ENCODE peak calls at places on chromosomes 4 and X, in eight cellular contexts. One of them, this sample, is unnamed.

GRCh38 chr4:54837576-54838140 is 179.9 kb downstream of the KIT start:
- DNase-seq in NCI-H748 treated with DMSO at 0.1 percent for 48 hours: no peak
- DNase-seq in NCI-H82: no peak
- DNase-seq in AG09309: no peak
- DNase-seq in NCI-H1694: no peak
- DNase-seq in osteocyte: no peak
- DNase-seq in Right ventricle myocardium inferior: no peak
- DNase-seq in epithelial cell of proximal tubule: no peak
- DNase-seq in this sample: no peak

GRCh38 chr4:31657859-31658258 is 937.7 kb downstream of the PCDH7 start:
- DNase-seq in NCI-H748 treated with DMSO at 0.1 percent for 48 hours: no peak
- DNase-seq in NCI-H82: no peak
- DNase-seq in AG09309: peak
- DNase-seq in NCI-H1694: no peak
- DNase-seq in osteocyte: no peak
- DNase-seq in Right ventricle myocardium inferior: no peak
- DNase-seq in epithelial cell of proximal tubule: no peak
- DNase-seq in this sample: no peak

GRCh38 chr4:60683953-60684352 is 516.2 kb upstream of the ADGRL3 start:
- DNase-seq in NCI-H748 treated with DMSO at 0.1 percent for 48 hours: no peak
- DNase-seq in NCI-H82: no peak
- DNase-seq in AG09309: peak
- DNase-seq in NCI-H1694: no peak
- DNase-seq in osteocyte: no peak
- DNase-seq in Right ventricle myocardium inferior: no peak
- DNase-seq in epithelial cell of proximal tubule: no peak
- DNase-seq in this sample: no peak

GRCh38 chrX:152861826-152862225 is 31.0 kb downstream of the NSDHL start:
- DNase-seq in NCI-H748 treated with DMSO at 0.1 percent for 48 hours: no peak
- DNase-seq in NCI-H82: no peak
- DNase-seq in AG09309: no peak
- DNase-seq in NCI-H1694: no peak
- DNase-seq in osteocyte: no peak
- DNase-seq in Right ventricle myocardium inferior: no peak
- DNase-seq in epithelial cell of proximal tubule: no peak
- DNase-seq in this sample: no peak

GRCh38 chr4:27148211-27148895 is 287.7 kb downstream of the STIM2 start:
- DNase-seq in NCI-H748 treated with DMSO at 0.1 percent for 48 hours: no peak
- DNase-seq in NCI-H82: no peak
- DNase-seq in AG09309: no peak
- DNase-seq in NCI-H1694: no peak
- DNase-seq in osteocyte: no peak
- DNase-seq in Right ventricle myocardium inferior: no peak
- DNase-seq in epithelial cell of proximal tubule: no peak
- DNase-seq in this sample: no peak

GRCh38 chr4:102713096-102713495 is 47.7 kb downstream of the MANBA start:
- DNase-seq in NCI-H748 treated with DMSO at 0.1 percent for 48 hours: no peak
- DNase-seq in NCI-H82: no peak
- DNase-seq in AG09309: no peak
- DNase-seq in NCI-H1694: no peak
- DNase-seq in osteocyte: no peak
- DNase-seq in Right ventricle myocardium inferior: no peak
- DNase-seq in epithelial cell of proximal tubule: no peak
- DNase-seq in this sample: no peak

GRCh38 chr4:79049840-79050520 is 110.7 kb upstream of the PAQR3 start:
- DNase-seq in NCI-H748 treated with DMSO at 0.1 percent for 48 hours: peak
- DNase-seq in NCI-H82: no peak
- DNase-seq in AG09309: no peak
- DNase-seq in NCI-H1694: no peak
- DNase-seq in osteocyte: no peak
- DNase-seq in Right ventricle myocardium inferior: no peak
- DNase-seq in epithelial cell of proximal tubule: no peak
- DNase-seq in this sample: no peak

GRCh38 chrX:22378296-22378695 is 105.6 kb downstream of the CBLL2 start:
- DNase-seq in NCI-H748 treated with DMSO at 0.1 percent for 48 hours: no peak
- DNase-seq in NCI-H82: no peak
- DNase-seq in AG09309: no peak
- DNase-seq in NCI-H1694: no peak
- DNase-seq in osteocyte: no peak
- DNase-seq in Right ventricle myocardium inferior: no peak
- DNase-seq in epithelial cell of proximal tubule: no peak
- DNase-seq in this sample: no peak

GRCh38 chr4:106497271-106497670 is 128.7 kb upstream of the GIMD1 start:
- DNase-seq in NCI-H748 treated with DMSO at 0.1 percent for 48 hours: no peak
- DNase-seq in NCI-H82: no peak
- DNase-seq in AG09309: peak
- DNase-seq in NCI-H1694: no peak
- DNase-seq in osteocyte: no peak
- DNase-seq in Right ventricle myocardium inferior: no peak
- DNase-seq in epithelial cell of proximal tubule: no peak
- DNase-seq in this sample: no peak

GRCh38 chrX:19627081-19627480 is 111.8 kb upstream of the MAP3K15 start:
- DNase-seq in NCI-H748 treated with DMSO at 0.1 percent for 48 hours: no peak
- DNase-seq in NCI-H82: no peak
- DNase-seq in AG09309: no peak
- DNase-seq in NCI-H1694: no peak
- DNase-seq in osteocyte: no peak
- DNase-seq in Right ventricle myocardium inferior: no peak
- DNase-seq in epithelial cell of proximal tubule: no peak
- DNase-seq in this sample: no peak

GRCh38 chr4:64539234-64539849 is 130.1 kb upstream of the TECRL start:
- DNase-seq in NCI-H748 treated with DMSO at 0.1 percent for 48 hours: peak
- DNase-seq in NCI-H82: peak
- DNase-seq in AG09309: peak
- DNase-seq in NCI-H1694: peak
- DNase-seq in osteocyte: no peak
- DNase-seq in Right ventricle myocardium inferior: no peak
- DNase-seq in epithelial cell of proximal tubule: peak
- DNase-seq in this sample: no peak

GRCh38 chr4:56311299-56311975 is 75.9 kb downstream of the AASDH start:
- DNase-seq in NCI-H748 treated with DMSO at 0.1 percent for 48 hours: no peak
- DNase-seq in NCI-H82: no peak
- DNase-seq in AG09309: no peak
- DNase-seq in NCI-H1694: peak
- DNase-seq in osteocyte: peak
- DNase-seq in Right ventricle myocardium inferior: no peak
- DNase-seq in epithelial cell of proximal tubule: no peak
- DNase-seq in this sample: no peak

GRCh38 chrX:39222361-39223113 is 421.3 kb downstream of the MID1IP1 start:
- DNase-seq in NCI-H748 treated with DMSO at 0.1 percent for 48 hours: no peak
- DNase-seq in NCI-H82: no peak
- DNase-seq in AG09309: no peak
- DNase-seq in NCI-H1694: no peak
- DNase-seq in osteocyte: no peak
- DNase-seq in Right ventricle myocardium inferior: no peak
- DNase-seq in epithelial cell of proximal tubule: no peak
- DNase-seq in this sample: no peak

GRCh38 chrX:75623535-75623934 is 100.7 kb upstream of the ZDHHC15 start:
- DNase-seq in NCI-H748 treated with DMSO at 0.1 percent for 48 hours: no peak
- DNase-seq in NCI-H82: peak
- DNase-seq in AG09309: no peak
- DNase-seq in NCI-H1694: no peak
- DNase-seq in osteocyte: no peak
- DNase-seq in Right ventricle myocardium inferior: no peak
- DNase-seq in epithelial cell of proximal tubule: no peak
- DNase-seq in this sample: no peak